ENCODE peak calls at places on chromosomes 3 and 15, in five cellular contexts. F is GM04504; V is progenitor cell of endocrine pancreas; T is EL; M is activated naive CD4-positive, alpha-beta T cell. Z is an unnamed sample.

GRCh38 chr3:197749315-197749600 is 425 bp upstream of the FYTTD1 start:
- DNase-seq in F (no peak), T (peak), V (no peak), M (peak), Z (no peak)

GRCh38 chr3:4614070-4614469 is 120.9 kb downstream of the ITPR1 start:
- DNase-seq in V (no peak), F (no peak), M (no peak), T (no peak), Z (no peak)

GRCh38 chr3:152376351-152377183 is 107.8 kb downstream of the MBNL1 start:
- DNase-seq in M (no peak), F (no peak), T (peak), V (no peak), Z (no peak)

GRCh38 chr3:10445561-10445960 is 59.8 kb downstream of the ATP2B2 start:
- DNase-seq in V (no peak), T (peak), F (no peak), M (no peak), Z (no peak)

GRCh38 chr15:89359471-89360293 is 25.1 kb upstream of the POLG start:
- DNase-seq in V (no peak), M (no peak), T (no peak), F (no peak), Z (no peak)

GRCh38 chr3:40843851-40844548 is 319.2 kb downstream of the ZNF621 start:
- DNase-seq in M (no peak), T (peak), V (no peak), F (no peak), Z (no peak)

GRCh38 chr3:132404276-132404675 is 13.0 kb upstream of the DNAJC13 start:
- DNase-seq in V (no peak), T (no peak), F (no peak), M (no peak), Z (no peak)

GRCh38 chr3:118997190-118997589 is 37.5 kb downstream of the IGSF11 start:
- DNase-seq in F (no peak), M (no peak), V (no peak), T (no peak), Z (no peak)

GRCh38 chr3:25582242-25582641 is 82.5 kb downstream of the TOP2B start:
- DNase-seq in V (no peak), T (peak), M (no peak), F (peak), Z (peak)

GRCh38 chr3:48128779-48129178 is 59.4 kb downstream of the CDC25A start:
- DNase-seq in F (no peak), V (no peak), M (no peak), T (no peak), Z (no peak)

GRCh38 chr3:54951405-54951804 is 23.5 kb upstream of the LRTM1 start:
- DNase-seq in F (peak), T (peak), M (no peak), V (peak), Z (peak)

GRCh38 chr3:72336821-72337479 is 511.3 kb downstream of the SHQ1 start:
- DNase-seq in F (peak), M (no peak), V (no peak), T (peak), Z (peak)

GRCh38 chr3:66039590-66039887 is 821 bp upstream of the MAGI1 start:
- DNase-seq in M (no peak), T (peak), V (peak), F (no peak), Z (peak)

GRCh38 chr3:52291508-52292181 is 4.0 kb downstream of the GLYCTK start:
- DNase-seq in T (peak), V (no peak), M (no peak), F (no peak), Z (peak)

GRCh38 chr3:189921770-189922169 is 198.9 kb downstream of the P3H2 start:
- DNase-seq in V (no peak), F (no peak), M (no peak), T (no peak), Z (no peak)

GRCh38 chr15:34794590-34795206 is 651 bp downstream of the ACTC1 start:
- DNase-seq in V (no peak), M (no peak), T (no peak), F (no peak), Z (peak)

GRCh38 chr3:113084777-113085176 is 94.0 kb downstream of the GTPBP8 start:
- DNase-seq in V (no peak), M (no peak), T (peak), F (peak), Z (peak)

GRCh38 chr3:99875925-99876781 is 58.5 kb downstream of the CMSS1 start:
- DNase-seq in T (peak), M (peak), V (peak), F (no peak), Z (peak)

GRCh38 chr15:41968738-41969137 is 3.6 kb downstream of the EHD4 start:
- DNase-seq in T (no peak), F (no peak), M (no peak), V (no peak), Z (no peak)

GRCh38 chr15:73127302-73127936 is 75.2 kb downstream of the NEO1 start:
- DNase-seq in V (no peak), T (peak), F (peak), M (no peak), Z (peak)

GRCh38 chr3:186826978-186827857 is 15.3 kb upstream of the ADIPOQ start:
- DNase-seq in T (peak), F (peak), V (peak), M (peak), Z (peak)

GRCh38 chr3:8503461-8503860 is 1.8 kb downstream of the LMCD1 start:
- DNase-seq in M (no peak), T (no peak), V (no peak), F (no peak), Z (no peak)

GRCh38 chr3:155069729-155070128 is 10.4 kb upstream of the MME start:
- DNase-seq in M (no peak), V (no peak), F (no peak), T (peak), Z (no peak)

GRCh38 chr3:138407236-138407907 is 27.0 kb upstream of the ESYT3 start:
- DNase-seq in F (no peak), V (no peak), M (no peak), T (no peak), Z (no peak)

GRCh38 chr3:45105855-45106655 is 40.1 kb downstream of the CDCP1 start:
- DNase-seq in T (peak), F (peak), V (no peak), M (no peak), Z (peak)

GRCh38 chr15:91113036-91113435 is 13.0 kb downstream of the SV2B start:
- DNase-seq in T (no peak), F (no peak), V (no peak), M (no peak), Z (no peak)

GRCh38 chr3:113287818-113288648 is 76.7 kb downstream of the BOC start:
- DNase-seq in F (peak), V (peak), T (peak), M (no peak), Z (peak)

GRCh38 chr3:72008226-72008996 is 223.5 kb upstream of the PROK2 start:
- DNase-seq in T (peak), M (no peak), F (peak), V (no peak), Z (peak)

Z was measured in GM03348.